ENCODE peak calls at places on chromosomes 3 and 15, in eight cellular contexts. One of them, this sample, is unnamed.

GRCh38 chr3:29153811-29154210 is 127.1 kb upstream of the RBMS3 start:
- DNase-seq in mucosa of descending colon: no peak
- DNase-seq in RWPE1: no peak
- DNase-seq in left ventricle myocardium inferior: no peak
- DNase-seq in Calu3: no peak
- DNase-seq in SIG-M5: no peak
- DNase-seq in SW480: no peak
- DNase-seq in neuronal stem cell: no peak
- DNase-seq in this sample: no peak

GRCh38 chr3:39132096-39133092 is 21.0 kb downstream of the CSRNP1 start:
- DNase-seq in Calu3: no peak
- DNase-seq in neuronal stem cell: no peak
- DNase-seq in SW480: no peak
- DNase-seq in mucosa of descending colon: no peak
- DNase-seq in left ventricle myocardium inferior: no peak
- DNase-seq in SIG-M5: no peak
- DNase-seq in RWPE1: no peak
- DNase-seq in this sample: no peak

GRCh38 chr15:63338170-63338569 is 43.5 kb downstream of the CA12 start:
- DNase-seq in SW480: no peak
- DNase-seq in SIG-M5: no peak
- DNase-seq in Calu3: peak; percentile 20
- DNase-seq in mucosa of descending colon: no peak
- DNase-seq in left ventricle myocardium inferior: no peak
- DNase-seq in neuronal stem cell: no peak
- DNase-seq in RWPE1: peak; percentile 44
- DNase-seq in this sample: no peak

GRCh38 chr3:29468150-29468549 is 187.3 kb downstream of the RBMS3 start:
- DNase-seq in left ventricle myocardium inferior: no peak
- DNase-seq in SW480: no peak
- DNase-seq in neuronal stem cell: no peak
- DNase-seq in Calu3: no peak
- DNase-seq in mucosa of descending colon: no peak
- DNase-seq in SIG-M5: no peak
- DNase-seq in RWPE1: no peak
- DNase-seq in this sample: no peak

GRCh38 chr3:112627419-112627818 is 13.5 kb downstream of the CCDC80 start:
- DNase-seq in RWPE1: no peak
- DNase-seq in Calu3: no peak
- DNase-seq in neuronal stem cell: no peak
- DNase-seq in SIG-M5: no peak
- DNase-seq in left ventricle myocardium inferior: peak; percentile 41
- DNase-seq in SW480: no peak
- DNase-seq in mucosa of descending colon: no peak
- DNase-seq in this sample: no peak

GRCh38 chr15:76391847-76392246 is 55.3 kb downstream of the ISL2 start:
- DNase-seq in Calu3: no peak
- DNase-seq in mucosa of descending colon: no peak
- DNase-seq in neuronal stem cell: no peak
- DNase-seq in SW480: no peak
- DNase-seq in SIG-M5: no peak
- DNase-seq in left ventricle myocardium inferior: no peak
- DNase-seq in RWPE1: no peak
- DNase-seq in this sample: no peak

GRCh38 chr15:95252404-95252803 is 1021.0 kb downstream of the MCTP2 start:
- DNase-seq in neuronal stem cell: no peak
- DNase-seq in SIG-M5: no peak
- DNase-seq in mucosa of descending colon: no peak
- DNase-seq in SW480: no peak
- DNase-seq in left ventricle myocardium inferior: no peak
- DNase-seq in RWPE1: no peak
- DNase-seq in Calu3: no peak
- DNase-seq in this sample: no peak

GRCh38 chr3:32681811-32682210 is 3.2 kb upstream of the CNOT10 start:
- DNase-seq in RWPE1: peak; percentile 5
- DNase-seq in mucosa of descending colon: no peak
- DNase-seq in SW480: peak; percentile 47
- DNase-seq in left ventricle myocardium inferior: no peak
- DNase-seq in Calu3: no peak
- DNase-seq in neuronal stem cell: no peak
- DNase-seq in SIG-M5: no peak
- DNase-seq in this sample: no peak

GRCh38 chr15:25345943-25346342 is 92.9 kb downstream of the UBE3A start:
- DNase-seq in left ventricle myocardium inferior: peak; percentile 63
- DNase-seq in neuronal stem cell: peak; percentile 4
- DNase-seq in Calu3: no peak
- DNase-seq in SIG-M5: no peak
- DNase-seq in SW480: no peak
- DNase-seq in RWPE1: peak; percentile 19
- DNase-seq in mucosa of descending colon: no peak
- DNase-seq in this sample: no peak

GRCh38 chr3:61960976-61961375 is 399.6 kb downstream of the PTPRG start:
- DNase-seq in left ventricle myocardium inferior: no peak
- DNase-seq in SW480: no peak
- DNase-seq in SIG-M5: no peak
- DNase-seq in neuronal stem cell: no peak
- DNase-seq in Calu3: no peak
- DNase-seq in mucosa of descending colon: no peak
- DNase-seq in RWPE1: no peak
- DNase-seq in this sample: no peak

This sample was measured in MM.1S.